ENCODE peak calls at places on chromosomes 6 and 20, in six cellular contexts. J is activated CD4-positive, CD25-positive, alpha-beta regulatory T cell treated with anti-CD3 and anti-CD28 coated beads, Interleukin-2, amount 50 U/mL, for 16 hours; G is choroid plexus epithelial cell; H is right atrium auricular region; Q is naive thymus-derived CD8-positive, alpha-beta T cell; T is CD8-positive, alpha-beta T cell. P is an unnamed sample.

GRCh38 chr6:136526196-136526930 is 23.9 kb downstream of the MAP7 start:
- DNase-seq in T (no peak), H (peak), J (no peak), Q (peak), G (peak), P (no peak)

GRCh38 chr6:93550551-93551276 is 131.4 kb upstream of the EPHA7 start:
- DNase-seq in H (no peak), G (no peak), Q (no peak), T (no peak), J (no peak), P (no peak)

GRCh38 chr6:134686071-134686470 is 263.8 kb downstream of the ALDH8A1 start:
- DNase-seq in J (no peak), H (no peak), Q (no peak), G (no peak), T (no peak), P (no peak)

GRCh38 chr6:156589281-156589680 is 187.9 kb upstream of the ARID1B start:
- DNase-seq in H (no peak), G (peak), Q (no peak), J (no peak), T (no peak), P (no peak)

GRCh38 chr6:104957301-104958177 is 632 bp downstream of the LIN28B start:
- DNase-seq in T (no peak), J (no peak), Q (no peak), G (no peak), H (no peak), P (no peak)

GRCh38 chr20:51752343-51752951 is 15.7 kb downstream of the ATP9A start:
- DNase-seq in J (no peak), G (peak), Q (no peak), T (no peak), H (no peak), P (no peak)

GRCh38 chr6:170113141-170113540 is 177.7 kb downstream of the DLL1 start:
- DNase-seq in T (no peak), G (no peak), H (no peak), J (no peak), Q (no peak), P (no peak)

GRCh38 chr6:22709804-22710203 is 140.4 kb downstream of the HDGFL1 start:
- DNase-seq in T (no peak), G (no peak), J (no peak), H (no peak), Q (no peak), P (no peak)

GRCh38 chr6:16669227-16669626 is 92.0 kb downstream of the ATXN1 start:
- DNase-seq in Q (peak), G (peak), H (no peak), J (peak), T (peak), P (no peak)

GRCh38 chr20:36339646-36340592 is 33.8 kb downstream of the DLGAP4 start:
- DNase-seq in G (no peak), T (no peak), H (no peak), J (no peak), Q (no peak), P (no peak)

GRCh38 chr20:6704132-6704861 is 63.2 kb upstream of the BMP2 start:
- DNase-seq in T (no peak), Q (no peak), J (no peak), G (peak), H (no peak), P (no peak)

GRCh38 chr20:6848041-6848440 is 80.6 kb downstream of the BMP2 start:
- DNase-seq in Q (no peak), T (no peak), G (no peak), J (no peak), H (no peak), P (no peak)

GRCh38 chr6:33209856-33210255 is 1.6 kb downstream of the RING1 start:
- DNase-seq in G (no peak), J (no peak), T (no peak), H (no peak), Q (no peak), P (no peak)

GRCh38 chr6:21348462-21349195 is 244.9 kb upstream of the SOX4 start:
- DNase-seq in Q (no peak), G (peak), T (no peak), J (no peak), H (no peak), P (no peak)

GRCh38 chr6:132673376-132674094 is 14.6 kb upstream of the TAAR1 start:
- DNase-seq in T (no peak), Q (no peak), J (no peak), G (peak), H (no peak), P (no peak)

GRCh38 chr20:57265649-57266250 is 691 bp downstream of the BMP7 start:
- DNase-seq in J (no peak), Q (no peak), H (no peak), G (no peak), T (no peak), P (no peak)

GRCh38 chr6:136784910-136785746 is 7.1 kb downstream of the MAP3K5 start:
- DNase-seq in Q (no peak), T (peak), G (peak), J (no peak), H (peak), P (peak)

GRCh38 chr6:56381852-56382251 is 134.5 kb upstream of the COL21A1 start:
- DNase-seq in G (no peak), Q (no peak), T (no peak), J (no peak), H (no peak), P (no peak)

GRCh38 chr20:45832619-45833018 is 980 bp upstream of the SNX21 start:
- DNase-seq in T (no peak), Q (no peak), J (no peak), G (no peak), H (no peak), P (no peak)